ENCODE peak calls at places on chromosomes 13 and 19, in eight cellular contexts. One of them, this sample, is unnamed.

GRCh38 chr13:97125051-97125809 is 96.9 kb upstream of the MBNL2 start:
- DNase-seq in CD8-positive, alpha-beta T cell: no peak
- DNase-seq in C1 segment of cervical spinal cord: no peak
- DNase-seq in KG1: no peak
- DNase-seq in AG04449: no peak
- DNase-seq in HT1080: peak; percentile 93
- DNase-seq in MV-4-11: peak; percentile 30
- DNase-seq in occipital lobe: no peak
- DNase-seq in this sample: peak; percentile 67

GRCh38 chr19:2582984-2583956 is 107.3 kb downstream of the GADD45B start:
- DNase-seq in CD8-positive, alpha-beta T cell: no peak
- DNase-seq in C1 segment of cervical spinal cord: no peak
- DNase-seq in KG1: no peak
- DNase-seq in AG04449: no peak
- DNase-seq in HT1080: no peak
- DNase-seq in MV-4-11: no peak
- DNase-seq in occipital lobe: no peak
- DNase-seq in this sample: no peak

GRCh38 chr13:77305276-77305675 is 21.6 kb downstream of the MYCBP2 start:
- DNase-seq in CD8-positive, alpha-beta T cell: no peak
- DNase-seq in C1 segment of cervical spinal cord: no peak
- DNase-seq in KG1: no peak
- DNase-seq in AG04449: no peak
- DNase-seq in HT1080: no peak
- DNase-seq in MV-4-11: peak; percentile 76
- DNase-seq in occipital lobe: no peak
- DNase-seq in this sample: no peak

GRCh38 chr13:83618966-83619365 is 263.3 kb downstream of the SLITRK1 start:
- DNase-seq in CD8-positive, alpha-beta T cell: no peak
- DNase-seq in C1 segment of cervical spinal cord: no peak
- DNase-seq in KG1: no peak
- DNase-seq in AG04449: peak; percentile 10
- DNase-seq in HT1080: peak; percentile 62
- DNase-seq in MV-4-11: no peak
- DNase-seq in occipital lobe: no peak
- DNase-seq in this sample: no peak

GRCh38 chr13:110132178-110132975 is 174.6 kb downstream of the COL4A1 start:
- DNase-seq in CD8-positive, alpha-beta T cell: no peak
- DNase-seq in C1 segment of cervical spinal cord: no peak
- DNase-seq in KG1: no peak
- DNase-seq in AG04449: no peak
- DNase-seq in HT1080: no peak
- DNase-seq in MV-4-11: no peak
- DNase-seq in occipital lobe: no peak
- DNase-seq in this sample: no peak

GRCh38 chr13:110185696-110186095 is 121.3 kb downstream of the COL4A1 start:
- DNase-seq in CD8-positive, alpha-beta T cell: no peak
- DNase-seq in C1 segment of cervical spinal cord: no peak
- DNase-seq in KG1: no peak
- DNase-seq in AG04449: peak; percentile 61
- DNase-seq in HT1080: no peak
- DNase-seq in MV-4-11: no peak
- DNase-seq in occipital lobe: no peak
- DNase-seq in this sample: no peak

GRCh38 chr19:43540381-43540780 is 7.4 kb downstream of the ZNF575 start:
- DNase-seq in CD8-positive, alpha-beta T cell: no peak
- DNase-seq in C1 segment of cervical spinal cord: no peak
- DNase-seq in KG1: no peak
- DNase-seq in AG04449: no peak
- DNase-seq in HT1080: no peak
- DNase-seq in MV-4-11: no peak
- DNase-seq in occipital lobe: no peak
- DNase-seq in this sample: no peak

GRCh38 chr19:51263808-51264207 is 12.9 kb downstream of the SIGLECL1 start:
- DNase-seq in CD8-positive, alpha-beta T cell: no peak
- DNase-seq in C1 segment of cervical spinal cord: no peak
- DNase-seq in KG1: no peak
- DNase-seq in AG04449: no peak
- DNase-seq in HT1080: no peak
- DNase-seq in MV-4-11: peak; percentile 68
- DNase-seq in occipital lobe: no peak
- DNase-seq in this sample: no peak

GRCh38 chr19:39339636-39340035 is 2.6 kb upstream of the SAMD4B start:
- DNase-seq in CD8-positive, alpha-beta T cell: no peak
- DNase-seq in C1 segment of cervical spinal cord: no peak
- DNase-seq in KG1: no peak
- DNase-seq in AG04449: no peak
- DNase-seq in HT1080: no peak
- DNase-seq in MV-4-11: no peak
- DNase-seq in occipital lobe: no peak
- DNase-seq in this sample: no peak

GRCh38 chr13:113903361-113903760 is 39.5 kb upstream of the GAS6 start:
- DNase-seq in CD8-positive, alpha-beta T cell: no peak
- DNase-seq in C1 segment of cervical spinal cord: no peak
- DNase-seq in KG1: no peak
- DNase-seq in AG04449: peak; percentile 73
- DNase-seq in HT1080: no peak
- DNase-seq in MV-4-11: no peak
- DNase-seq in occipital lobe: no peak
- DNase-seq in this sample: no peak

GRCh38 chr13:37869756-37870488 is at the start of gene TRPC4:
- DNase-seq in CD8-positive, alpha-beta T cell: no peak
- DNase-seq in C1 segment of cervical spinal cord: no peak
- DNase-seq in KG1: no peak
- DNase-seq in AG04449: no peak
- DNase-seq in HT1080: peak; percentile 62
- DNase-seq in MV-4-11: no peak
- DNase-seq in occipital lobe: peak; percentile 23
- DNase-seq in this sample: no peak

GRCh38 chr13:99686944-99687382 is 185.7 kb downstream of the TM9SF2 start:
- DNase-seq in CD8-positive, alpha-beta T cell: no peak
- DNase-seq in C1 segment of cervical spinal cord: no peak
- DNase-seq in KG1: no peak
- DNase-seq in AG04449: no peak
- DNase-seq in HT1080: no peak
- DNase-seq in MV-4-11: no peak
- DNase-seq in occipital lobe: no peak
- DNase-seq in this sample: no peak

GRCh38 chr13:79794936-79795335 is 314.0 kb downstream of the NDFIP2 start:
- DNase-seq in CD8-positive, alpha-beta T cell: no peak
- DNase-seq in C1 segment of cervical spinal cord: no peak
- DNase-seq in KG1: no peak
- DNase-seq in AG04449: no peak
- DNase-seq in HT1080: no peak
- DNase-seq in MV-4-11: no peak
- DNase-seq in occipital lobe: no peak
- DNase-seq in this sample: no peak

GRCh38 chr13:37608750-37609339 is 10.3 kb upstream of the POSTN start:
- DNase-seq in CD8-positive, alpha-beta T cell: no peak
- DNase-seq in C1 segment of cervical spinal cord: no peak
- DNase-seq in KG1: no peak
- DNase-seq in AG04449: no peak
- DNase-seq in HT1080: no peak
- DNase-seq in MV-4-11: no peak
- DNase-seq in occipital lobe: no peak
- DNase-seq in this sample: no peak

GRCh38 chr13:43303040-43303729 is 279.8 kb downstream of the DNAJC15 start:
- DNase-seq in CD8-positive, alpha-beta T cell: no peak
- DNase-seq in C1 segment of cervical spinal cord: no peak
- DNase-seq in KG1: peak; percentile 72
- DNase-seq in AG04449: no peak
- DNase-seq in HT1080: peak; percentile 31
- DNase-seq in MV-4-11: peak; percentile 36
- DNase-seq in occipital lobe: peak; percentile 68
- DNase-seq in this sample: peak; percentile 56

This sample was measured in gastrocnemius medialis.